ENCODE peak calls at places on chromosome 20, in six cellular contexts. One of them, this sample, is unnamed.

GRCh38 chr20:49325981-49326380 is 48.1 kb upstream of the ZNFX1 start:
- DNase-seq in astrocyte of the spinal cord: no peak
- DNase-seq in GM12878: no peak
- DNase-seq in AG09319: peak; percentile 54
- DNase-seq in fibroblast of the aortic adventitia: peak; percentile 66
- DNase-seq in hepatocyte: no peak
- DNase-seq in this sample: peak; percentile 23

GRCh38 chr20:61878478-61879302 is 187.0 kb downstream of the TAF4 start:
- DNase-seq in astrocyte of the spinal cord: no peak
- DNase-seq in GM12878: no peak
- DNase-seq in AG09319: no peak
- DNase-seq in fibroblast of the aortic adventitia: no peak
- DNase-seq in hepatocyte: no peak
- DNase-seq in this sample: no peak

GRCh38 chr20:25015986-25016385 is 23.4 kb upstream of the APMAP start:
- DNase-seq in astrocyte of the spinal cord: no peak
- DNase-seq in GM12878: no peak
- DNase-seq in AG09319: no peak
- DNase-seq in fibroblast of the aortic adventitia: no peak
- DNase-seq in hepatocyte: no peak
- DNase-seq in this sample: no peak

GRCh38 chr20:5161536-5162164 is 34.8 kb downstream of the CDS2 start:
- DNase-seq in astrocyte of the spinal cord: no peak
- DNase-seq in GM12878: no peak
- DNase-seq in AG09319: no peak
- DNase-seq in fibroblast of the aortic adventitia: no peak
- DNase-seq in hepatocyte: no peak
- DNase-seq in this sample: no peak

GRCh38 chr20:10219452-10219791 is 792 bp downstream of the SNAP25 start:
- DNase-seq in astrocyte of the spinal cord: peak; percentile 75
- DNase-seq in GM12878: no peak
- DNase-seq in AG09319: no peak
- DNase-seq in fibroblast of the aortic adventitia: peak; percentile 50
- DNase-seq in hepatocyte: peak; percentile 93
- DNase-seq in this sample: peak; percentile 91

GRCh38 chr20:4689224-4689623 is 32.5 kb upstream of the PRND start:
- DNase-seq in astrocyte of the spinal cord: no peak
- DNase-seq in GM12878: no peak
- DNase-seq in AG09319: no peak
- DNase-seq in fibroblast of the aortic adventitia: no peak
- DNase-seq in hepatocyte: no peak
- DNase-seq in this sample: no peak

GRCh38 chr20:2900845-2901592 is 27.7 kb downstream of the PTPRA start:
- DNase-seq in astrocyte of the spinal cord: no peak
- DNase-seq in GM12878: peak; percentile 24
- DNase-seq in AG09319: no peak
- DNase-seq in fibroblast of the aortic adventitia: no peak
- DNase-seq in hepatocyte: no peak
- DNase-seq in this sample: no peak

GRCh38 chr20:12970372-12970821 is 38.4 kb upstream of the SPTLC3 start:
- DNase-seq in astrocyte of the spinal cord: peak; percentile 63
- DNase-seq in GM12878: no peak
- DNase-seq in AG09319: peak; percentile 5
- DNase-seq in fibroblast of the aortic adventitia: peak; percentile 79
- DNase-seq in hepatocyte: peak; percentile 60
- DNase-seq in this sample: peak; percentile 39

GRCh38 chr20:8094415-8094818 is 37.6 kb upstream of the PLCB1 start:
- DNase-seq in astrocyte of the spinal cord: peak; percentile 56
- DNase-seq in GM12878: no peak
- DNase-seq in AG09319: no peak
- DNase-seq in fibroblast of the aortic adventitia: peak; percentile 97
- DNase-seq in hepatocyte: peak; percentile 72
- DNase-seq in this sample: no peak

GRCh38 chr20:57655812-57656161 is 35.6 kb upstream of the ZBP1 start:
- DNase-seq in astrocyte of the spinal cord: no peak
- DNase-seq in GM12878: no peak
- DNase-seq in AG09319: no peak
- DNase-seq in fibroblast of the aortic adventitia: no peak
- DNase-seq in hepatocyte: no peak
- DNase-seq in this sample: no peak

GRCh38 chr20:11103866-11104265 is 430.1 kb upstream of the JAG1 start:
- DNase-seq in astrocyte of the spinal cord: no peak
- DNase-seq in GM12878: no peak
- DNase-seq in AG09319: no peak
- DNase-seq in fibroblast of the aortic adventitia: peak; percentile 51
- DNase-seq in hepatocyte: no peak
- DNase-seq in this sample: no peak

GRCh38 chr20:32445539-32446273 is 87.6 kb downstream of the ASXL1 start:
- DNase-seq in astrocyte of the spinal cord: no peak
- DNase-seq in GM12878: no peak
- DNase-seq in AG09319: no peak
- DNase-seq in fibroblast of the aortic adventitia: no peak
- DNase-seq in hepatocyte: peak; percentile 61
- DNase-seq in this sample: no peak

GRCh38 chr20:4318891-4319290 is 303.5 kb upstream of the RNF24 start:
- DNase-seq in astrocyte of the spinal cord: no peak
- DNase-seq in GM12878: no peak
- DNase-seq in AG09319: no peak
- DNase-seq in fibroblast of the aortic adventitia: no peak
- DNase-seq in hepatocyte: no peak
- DNase-seq in this sample: no peak

GRCh38 chr20:1177680-1178079 is 7.1 kb downstream of the TMEM74B start:
- DNase-seq in astrocyte of the spinal cord: no peak
- DNase-seq in GM12878: no peak
- DNase-seq in AG09319: no peak
- DNase-seq in fibroblast of the aortic adventitia: no peak
- DNase-seq in hepatocyte: no peak
- DNase-seq in this sample: peak; percentile 22
- TF ChIP-seq CTCF in astrocyte of the spinal cord: no peak
- TF ChIP-seq CTCF in GM12878: no peak
- TF ChIP-seq CTCF in AG09319: no peak
- TF ChIP-seq CTCF in fibroblast of the aortic adventitia: no peak
- TF ChIP-seq CTCF in hepatocyte: no peak
- TF ChIP-seq CTCF in this sample: no peak

GRCh38 chr20:18793625-18794427 is 19.8 kb upstream of the SCP2D1 start:
- DNase-seq in astrocyte of the spinal cord: peak; percentile 87
- DNase-seq in GM12878: peak; percentile 84
- DNase-seq in AG09319: peak; percentile 61
- DNase-seq in fibroblast of the aortic adventitia: peak; percentile 90
- DNase-seq in hepatocyte: peak; percentile 95
- DNase-seq in this sample: peak; percentile 93
- TF ChIP-seq CTCF in astrocyte of the spinal cord: peak; percentile 7
- TF ChIP-seq CTCF in GM12878: peak; percentile 17
- TF ChIP-seq CTCF in AG09319: no peak
- TF ChIP-seq CTCF in fibroblast of the aortic adventitia: no peak
- TF ChIP-seq CTCF in hepatocyte: peak; percentile 22
- TF ChIP-seq CTCF in this sample: no peak

GRCh38 chr20:16498526-16499140 is 74.6 kb downstream of the KIF16B start:
- DNase-seq in astrocyte of the spinal cord: no peak
- DNase-seq in GM12878: no peak
- DNase-seq in AG09319: no peak
- DNase-seq in fibroblast of the aortic adventitia: peak; percentile 4
- DNase-seq in hepatocyte: no peak
- DNase-seq in this sample: no peak
- TF ChIP-seq CTCF in astrocyte of the spinal cord: no peak
- TF ChIP-seq CTCF in GM12878: no peak
- TF ChIP-seq CTCF in AG09319: no peak
- TF ChIP-seq CTCF in fibroblast of the aortic adventitia: no peak
- TF ChIP-seq CTCF in hepatocyte: no peak
- TF ChIP-seq CTCF in this sample: no peak

GRCh38 chr20:46311719-46312074 is 3.4 kb upstream of the CDH22 start:
- DNase-seq in astrocyte of the spinal cord: no peak
- DNase-seq in GM12878: no peak
- DNase-seq in AG09319: no peak
- DNase-seq in fibroblast of the aortic adventitia: no peak
- DNase-seq in hepatocyte: no peak
- DNase-seq in this sample: no peak

GRCh38 chr20:46312945-46313861 is 4.9 kb upstream of the CDH22 start:
- DNase-seq in astrocyte of the spinal cord: no peak
- DNase-seq in GM12878: no peak
- DNase-seq in AG09319: no peak
- DNase-seq in fibroblast of the aortic adventitia: no peak
- DNase-seq in hepatocyte: no peak
- DNase-seq in this sample: no peak

GRCh38 chr20:46309945-46310344 is 1.6 kb upstream of the CDH22 start:
- DNase-seq in astrocyte of the spinal cord: no peak
- DNase-seq in GM12878: no peak
- DNase-seq in AG09319: no peak
- DNase-seq in fibroblast of the aortic adventitia: no peak
- DNase-seq in hepatocyte: no peak
- DNase-seq in this sample: no peak

GRCh38 chr20:46311039-46311650 is 2.8 kb upstream of the CDH22 start:
- DNase-seq in astrocyte of the spinal cord: no peak
- DNase-seq in GM12878: no peak
- DNase-seq in AG09319: no peak
- DNase-seq in fibroblast of the aortic adventitia: no peak
- DNase-seq in hepatocyte: no peak
- DNase-seq in this sample: no peak

GRCh38 chr20:46312075-46312944 is 4.0 kb upstream of the CDH22 start:
- DNase-seq in astrocyte of the spinal cord: no peak
- DNase-seq in GM12878: no peak
- DNase-seq in AG09319: no peak
- DNase-seq in fibroblast of the aortic adventitia: no peak
- DNase-seq in hepatocyte: peak; percentile 25
- DNase-seq in this sample: peak; percentile 77
- TF ChIP-seq CTCF in astrocyte of the spinal cord: no peak
- TF ChIP-seq CTCF in GM12878: no peak
- TF ChIP-seq CTCF in AG09319: no peak
- TF ChIP-seq CTCF in fibroblast of the aortic adventitia: no peak
- TF ChIP-seq CTCF in hepatocyte: peak; percentile 26
- TF ChIP-seq CTCF in this sample: peak; percentile 9

GRCh38 chr20:50981714-50982048 is 23.1 kb downstream of the MOCS3 start:
- DNase-seq in astrocyte of the spinal cord: no peak
- DNase-seq in GM12878: no peak
- DNase-seq in AG09319: no peak
- DNase-seq in fibroblast of the aortic adventitia: no peak
- DNase-seq in hepatocyte: no peak
- DNase-seq in this sample: no peak

GRCh38 chr20:50982372-50982771 is 23.8 kb downstream of the MOCS3 start:
- DNase-seq in astrocyte of the spinal cord: peak; percentile 78
- DNase-seq in GM12878: no peak
- DNase-seq in AG09319: peak; percentile 38
- DNase-seq in fibroblast of the aortic adventitia: peak; percentile 62
- DNase-seq in hepatocyte: peak; percentile 70
- DNase-seq in this sample: peak; percentile 40

GRCh38 chr20:50980071-50980681 is 21.6 kb downstream of the MOCS3 start:
- DNase-seq in astrocyte of the spinal cord: peak; percentile 99
- DNase-seq in GM12878: no peak
- DNase-seq in AG09319: peak; percentile 91
- DNase-seq in fibroblast of the aortic adventitia: peak; percentile 98
- DNase-seq in hepatocyte: peak; percentile 70
- DNase-seq in this sample: peak; percentile 97

GRCh38 chr20:50977066-50978045 is 18.7 kb downstream of the MOCS3 start:
- DNase-seq in astrocyte of the spinal cord: no peak
- DNase-seq in GM12878: no peak
- DNase-seq in AG09319: no peak
- DNase-seq in fibroblast of the aortic adventitia: no peak
- DNase-seq in hepatocyte: no peak
- DNase-seq in this sample: no peak

DNA sequence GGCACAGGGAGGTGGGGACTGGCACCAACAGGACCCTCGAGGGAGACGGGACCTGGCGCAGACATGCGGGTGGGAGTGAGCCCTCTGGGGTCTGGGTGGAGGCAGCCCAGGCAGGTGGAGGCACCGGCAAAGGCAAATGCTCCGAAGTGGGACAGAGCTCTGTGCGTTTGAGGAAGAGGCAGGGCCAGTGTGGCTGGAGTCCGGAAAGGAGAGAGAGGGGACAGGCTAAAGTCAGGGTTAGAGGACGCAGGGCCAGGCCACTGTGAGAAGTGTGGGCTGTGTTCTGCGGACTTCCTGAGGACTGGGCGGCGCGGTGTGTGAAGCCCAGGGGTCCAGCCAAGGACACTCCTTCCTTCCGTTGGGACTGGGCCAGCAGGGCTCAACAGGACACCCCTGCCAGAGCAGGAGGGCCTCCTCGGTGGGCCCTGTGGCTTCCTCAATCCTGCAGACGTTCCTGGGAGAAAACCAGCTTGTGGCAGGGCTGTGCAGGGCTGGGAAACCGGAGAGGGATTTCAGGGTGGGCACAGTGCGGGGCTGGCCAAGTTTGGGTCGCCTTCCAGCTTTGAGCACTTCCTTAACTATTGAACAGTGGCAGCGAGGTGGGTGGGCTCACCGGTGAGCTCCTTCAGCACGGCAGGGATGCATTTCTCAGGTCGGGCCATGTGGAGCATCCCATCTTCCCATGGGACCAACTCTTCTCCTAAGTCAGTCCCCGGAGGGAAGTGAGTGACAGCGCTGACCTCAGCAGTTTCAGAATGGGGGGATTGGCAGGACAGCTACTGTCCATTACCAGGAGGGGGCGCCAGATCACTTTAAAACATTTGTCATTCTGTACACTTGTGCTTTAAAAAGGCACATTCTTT is 22.5 kb downstream of the MOCS3 start:
- DNase-seq in astrocyte of the spinal cord: peak; percentile 78
- DNase-seq in GM12878: peak; percentile 2
- DNase-seq in AG09319: no peak
- DNase-seq in fibroblast of the aortic adventitia: peak; percentile 71
- DNase-seq in hepatocyte: peak; percentile 89
- DNase-seq in this sample: peak; percentile 75
- TF ChIP-seq CTCF in astrocyte of the spinal cord: peak; percentile 82
- TF ChIP-seq CTCF in GM12878: peak; percentile 90
- TF ChIP-seq CTCF in AG09319: peak; percentile 80
- TF ChIP-seq CTCF in fibroblast of the aortic adventitia: peak; percentile 76
- TF ChIP-seq CTCF in hepatocyte: peak; percentile 82
- TF ChIP-seq CTCF in this sample: peak; percentile 81

DNA sequence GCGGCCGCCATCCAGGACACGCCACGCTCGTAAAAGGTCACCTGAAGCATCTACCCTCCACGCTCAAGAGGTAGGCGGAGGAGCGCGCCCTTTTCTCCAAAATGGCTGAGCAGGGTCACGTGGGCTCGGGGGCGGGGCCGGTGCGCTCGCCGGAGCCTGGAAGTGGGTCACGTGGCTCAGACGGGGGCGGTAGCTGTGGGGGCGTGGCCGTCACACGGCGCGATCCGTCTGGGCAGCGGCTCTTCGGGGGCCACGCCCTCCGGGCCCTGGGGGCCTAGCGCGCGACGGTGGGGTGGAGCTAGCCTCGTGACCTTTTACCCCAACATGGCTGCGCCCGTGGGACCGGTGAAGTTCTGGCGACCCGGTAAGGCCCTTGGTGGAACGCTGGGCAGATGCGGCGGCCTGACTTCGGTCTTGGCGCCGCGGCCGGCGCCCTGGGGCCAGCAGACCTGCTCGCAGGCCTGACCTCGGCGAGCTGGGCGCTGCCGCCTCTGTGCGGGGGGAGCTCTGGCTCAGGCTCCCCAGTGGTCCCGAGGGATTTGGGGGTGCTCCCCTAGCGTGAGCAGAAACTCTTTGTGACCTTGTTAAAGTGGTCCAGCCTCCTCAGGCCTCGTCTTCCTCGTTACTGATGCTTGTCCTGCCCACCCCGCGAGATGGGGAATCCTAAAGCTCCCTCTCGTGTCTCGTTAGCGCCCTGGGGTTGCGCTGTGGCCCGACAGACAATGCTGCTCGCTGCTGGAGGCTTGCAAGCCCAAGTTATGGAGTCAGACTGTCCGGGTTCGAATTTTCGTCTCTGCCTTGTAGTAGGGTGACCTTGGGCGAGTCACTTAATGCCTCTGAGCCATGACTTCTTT is at the start of gene DHX35:
- DNase-seq in astrocyte of the spinal cord: peak; percentile 96
- DNase-seq in GM12878: peak; percentile 91
- DNase-seq in AG09319: peak; percentile 89
- DNase-seq in fibroblast of the aortic adventitia: peak; percentile 94
- DNase-seq in hepatocyte: peak; percentile 100
- DNase-seq in this sample: peak; percentile 99
- TF ChIP-seq CTCF in astrocyte of the spinal cord: peak; percentile 52
- TF ChIP-seq CTCF in GM12878: peak; percentile 19
- TF ChIP-seq CTCF in AG09319: peak; percentile 47
- TF ChIP-seq CTCF in fibroblast of the aortic adventitia: peak; percentile 61
- TF ChIP-seq CTCF in hepatocyte: peak; percentile 43
- TF ChIP-seq CTCF in this sample: peak; percentile 49

GRCh38 chr20:24007073-24007595 is 18.6 kb upstream of the GGTLC1 start:
- DNase-seq in astrocyte of the spinal cord: no peak
- DNase-seq in GM12878: no peak
- DNase-seq in AG09319: no peak
- DNase-seq in fibroblast of the aortic adventitia: no peak
- DNase-seq in hepatocyte: no peak
- DNase-seq in this sample: no peak
- TF ChIP-seq CTCF in astrocyte of the spinal cord: no peak
- TF ChIP-seq CTCF in GM12878: no peak
- TF ChIP-seq CTCF in AG09319: no peak
- TF ChIP-seq CTCF in fibroblast of the aortic adventitia: no peak
- TF ChIP-seq CTCF in hepatocyte: no peak
- TF ChIP-seq CTCF in this sample: no peak

This sample was measured in cardiac muscle cell.